ENCODE peak calls at places on chromosomes 5 and 9, in six cellular contexts. One of them, this sample, is unnamed.

GRCh38 chr9:121861501-121862180 is 210.2 kb downstream of the DAB2IP start:
- DNase-seq in bronchial epithelial cell: no peak
- DNase-seq in GM12865: peak
- DNase-seq in right lobe of liver: peak
- DNase-seq in AG09309: no peak
- DNase-seq in WERI-Rb-1: peak
- DNase-seq in this sample: peak

GRCh38 chr9:82124090-82124489 is 135.5 kb downstream of the SPATA31D1 start:
- DNase-seq in bronchial epithelial cell: peak
- DNase-seq in GM12865: no peak
- DNase-seq in right lobe of liver: no peak
- DNase-seq in AG09309: peak
- DNase-seq in WERI-Rb-1: no peak
- DNase-seq in this sample: peak

GRCh38 chr9:88378317-88378716 is 9.9 kb upstream of the SPIN1 start:
- DNase-seq in bronchial epithelial cell: no peak
- DNase-seq in GM12865: no peak
- DNase-seq in right lobe of liver: no peak
- DNase-seq in AG09309: no peak
- DNase-seq in WERI-Rb-1: no peak
- DNase-seq in this sample: no peak

GRCh38 chr5:9894571-9895304 is 264.6 kb upstream of the TAS2R1 start:
- DNase-seq in bronchial epithelial cell: no peak
- DNase-seq in GM12865: no peak
- DNase-seq in right lobe of liver: no peak
- DNase-seq in AG09309: no peak
- DNase-seq in WERI-Rb-1: peak
- DNase-seq in this sample: no peak

GRCh38 chr9:82327641-82328040 is 339.1 kb downstream of the SPATA31D1 start:
- DNase-seq in bronchial epithelial cell: no peak
- DNase-seq in GM12865: no peak
- DNase-seq in right lobe of liver: no peak
- DNase-seq in AG09309: no peak
- DNase-seq in WERI-Rb-1: no peak
- DNase-seq in this sample: no peak

GRCh38 chr5:51988561-51988960 is 605.3 kb downstream of the ISL1 start:
- DNase-seq in bronchial epithelial cell: no peak
- DNase-seq in GM12865: no peak
- DNase-seq in right lobe of liver: no peak
- DNase-seq in AG09309: no peak
- DNase-seq in WERI-Rb-1: peak
- DNase-seq in this sample: no peak

GRCh38 chr5:133789428-133789827 is 177.1 kb upstream of the FSTL4 start:
- DNase-seq in bronchial epithelial cell: no peak
- DNase-seq in GM12865: no peak
- DNase-seq in right lobe of liver: no peak
- DNase-seq in AG09309: no peak
- DNase-seq in WERI-Rb-1: no peak
- DNase-seq in this sample: no peak

GRCh38 chr9:123929177-123929869 is 603 bp downstream of the DENND1A start:
- DNase-seq in bronchial epithelial cell: peak
- DNase-seq in GM12865: peak
- DNase-seq in right lobe of liver: peak
- DNase-seq in AG09309: no peak
- DNase-seq in WERI-Rb-1: peak
- DNase-seq in this sample: no peak

GRCh38 chr9:7780261-7780988 is 19.2 kb downstream of the DMAC1 start:
- DNase-seq in bronchial epithelial cell: peak
- DNase-seq in GM12865: no peak
- DNase-seq in right lobe of liver: no peak
- DNase-seq in AG09309: peak
- DNase-seq in WERI-Rb-1: peak
- DNase-seq in this sample: peak

GRCh38 chr9:88979791-88980190 is 11.5 kb upstream of the S1PR3 start:
- DNase-seq in bronchial epithelial cell: no peak
- DNase-seq in GM12865: no peak
- DNase-seq in right lobe of liver: no peak
- DNase-seq in AG09309: no peak
- DNase-seq in WERI-Rb-1: no peak
- DNase-seq in this sample: no peak

GRCh38 chr5:71601222-71602026 is 14.3 kb downstream of the MCCC2 start:
- DNase-seq in bronchial epithelial cell: peak
- DNase-seq in GM12865: peak
- DNase-seq in right lobe of liver: no peak
- DNase-seq in AG09309: peak
- DNase-seq in WERI-Rb-1: peak
- DNase-seq in this sample: peak

GRCh38 chr9:15724006-15724405 is 171.2 kb downstream of the CCDC171 start:
- DNase-seq in bronchial epithelial cell: no peak
- DNase-seq in GM12865: no peak
- DNase-seq in right lobe of liver: no peak
- DNase-seq in AG09309: no peak
- DNase-seq in WERI-Rb-1: no peak
- DNase-seq in this sample: peak
- H3K4me3 ChIP-seq in bronchial epithelial cell: no peak
- H3K4me3 ChIP-seq in GM12865: no peak
- H3K4me3 ChIP-seq in right lobe of liver: no peak
- H3K4me3 ChIP-seq in AG09309: no peak
- H3K4me3 ChIP-seq in WERI-Rb-1: no peak
- H3K4me3 ChIP-seq in this sample: no peak

GRCh38 chr9:70852711-70853240 is 268.6 kb downstream of the TRPM3 start:
- DNase-seq in bronchial epithelial cell: no peak
- DNase-seq in GM12865: no peak
- DNase-seq in right lobe of liver: no peak
- DNase-seq in AG09309: no peak
- DNase-seq in WERI-Rb-1: no peak
- DNase-seq in this sample: no peak
- TF ChIP-seq CTCF in bronchial epithelial cell: no peak
- TF ChIP-seq CTCF in GM12865: no peak
- TF ChIP-seq CTCF in right lobe of liver: no peak
- TF ChIP-seq CTCF in AG09309: no peak
- TF ChIP-seq CTCF in WERI-Rb-1: no peak
- TF ChIP-seq CTCF in this sample: no peak

DNA sequence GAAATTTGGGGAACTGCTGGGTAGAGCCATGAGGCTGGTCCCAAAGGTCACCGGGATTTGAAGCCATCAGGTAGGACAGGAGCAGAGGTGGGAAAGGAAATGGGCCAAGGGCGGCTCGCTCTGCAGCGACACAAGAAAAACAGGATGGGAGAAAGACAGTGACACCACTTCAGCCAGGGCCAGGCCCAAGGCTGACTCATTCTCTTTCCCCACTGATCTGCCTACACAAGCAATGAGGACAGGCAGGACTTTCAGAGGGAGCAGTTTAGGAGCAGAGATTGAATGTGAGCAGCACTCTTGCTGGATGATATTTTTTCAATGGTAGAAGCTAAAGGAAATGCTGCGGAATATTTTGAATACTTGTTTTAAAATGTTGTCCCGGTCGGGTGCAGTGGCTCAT is 3.5 kb downstream of the RUFY1 start:
- DNase-seq in bronchial epithelial cell: peak
- DNase-seq in GM12865: no peak
- DNase-seq in right lobe of liver: no peak
- DNase-seq in AG09309: no peak
- DNase-seq in WERI-Rb-1: no peak
- DNase-seq in this sample: peak
- H3K4me3 ChIP-seq in bronchial epithelial cell: no peak
- H3K4me3 ChIP-seq in GM12865: no peak
- H3K4me3 ChIP-seq in right lobe of liver: no peak
- H3K4me3 ChIP-seq in AG09309: no peak
- H3K4me3 ChIP-seq in WERI-Rb-1: no peak
- H3K4me3 ChIP-seq in this sample: no peak

DNA sequence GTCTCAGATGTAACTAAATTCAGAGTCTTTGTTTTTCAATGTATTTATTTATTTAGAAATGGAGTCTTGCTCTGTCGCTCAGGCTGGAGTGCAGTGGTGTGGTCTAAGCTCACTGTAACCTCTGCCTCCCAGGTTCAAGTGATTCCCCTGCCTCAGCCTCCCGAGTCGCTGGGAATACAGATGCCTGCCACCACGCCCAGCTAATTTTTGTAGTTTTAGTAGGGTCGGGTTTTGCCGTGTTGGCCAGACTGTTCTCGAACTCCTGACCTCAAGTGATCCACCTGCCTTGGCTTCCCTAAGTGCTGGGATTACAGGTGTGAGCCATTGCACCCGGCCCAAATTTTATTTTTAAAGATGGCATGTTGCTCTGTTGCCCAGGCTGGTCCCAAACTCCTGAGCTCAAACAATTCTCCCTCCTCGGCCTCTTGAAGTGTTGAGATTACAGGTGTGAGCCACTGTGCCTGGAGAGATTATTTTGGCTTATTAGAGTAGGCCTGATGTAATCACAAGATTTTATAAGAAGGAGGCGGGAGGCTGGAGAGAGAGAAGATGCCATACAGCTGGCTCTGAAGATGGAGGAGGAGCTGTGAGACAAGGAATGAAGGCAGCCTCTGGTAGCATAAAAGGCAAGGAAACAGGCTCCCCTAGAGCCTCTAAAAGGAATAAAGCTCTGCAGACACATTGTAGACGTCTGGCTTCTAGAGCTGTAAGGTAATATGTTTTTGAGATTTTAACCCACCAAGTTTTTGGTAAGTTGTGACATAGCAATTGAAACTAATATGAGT is 12.9 kb upstream of the KLF9 start:
- DNase-seq in bronchial epithelial cell: no peak
- DNase-seq in GM12865: no peak
- DNase-seq in right lobe of liver: no peak
- DNase-seq in AG09309: no peak
- DNase-seq in WERI-Rb-1: no peak
- DNase-seq in this sample: peak
- TF ChIP-seq CTCF in bronchial epithelial cell: no peak
- TF ChIP-seq CTCF in GM12865: no peak
- TF ChIP-seq CTCF in right lobe of liver: no peak
- TF ChIP-seq CTCF in AG09309: peak
- TF ChIP-seq CTCF in WERI-Rb-1: no peak
- TF ChIP-seq CTCF in this sample: no peak

GRCh38 chr9:72213906-72214305 is 64.7 kb downstream of the GDA start:
- DNase-seq in bronchial epithelial cell: no peak
- DNase-seq in GM12865: no peak
- DNase-seq in right lobe of liver: no peak
- DNase-seq in AG09309: no peak
- DNase-seq in WERI-Rb-1: no peak
- DNase-seq in this sample: no peak
- H3K4me3 ChIP-seq in bronchial epithelial cell: no peak
- H3K4me3 ChIP-seq in GM12865: no peak
- H3K4me3 ChIP-seq in right lobe of liver: no peak
- H3K4me3 ChIP-seq in AG09309: no peak
- H3K4me3 ChIP-seq in WERI-Rb-1: no peak
- H3K4me3 ChIP-seq in this sample: no peak

GRCh38 chr9:120109242-120109641 is 470.7 kb downstream of the CDK5RAP2 start:
- DNase-seq in bronchial epithelial cell: no peak
- DNase-seq in GM12865: peak
- DNase-seq in right lobe of liver: no peak
- DNase-seq in AG09309: no peak
- DNase-seq in WERI-Rb-1: peak
- DNase-seq in this sample: no peak
- TF ChIP-seq CTCF in bronchial epithelial cell: no peak
- TF ChIP-seq CTCF in GM12865: peak
- TF ChIP-seq CTCF in right lobe of liver: no peak
- TF ChIP-seq CTCF in AG09309: no peak
- TF ChIP-seq CTCF in WERI-Rb-1: peak
- TF ChIP-seq CTCF in this sample: no peak

This sample was measured in foreskin fibroblast.